ENCODE peak calls at places on chromosomes 1 and 21, in seven cellular contexts. Y is fibroblast of lung; F is Karpas-422; K is aorta; G is ovary; J is HepG2; H is effector memory CD4-positive, alpha-beta T cell. B is an unnamed sample. For H3K36me3, the result is how much of the 10 kb centered on the place peaks cover.

GRCh38 chr1:218658899-218659298 is 313.8 kb downstream of the TGFB2 start:
- DNase-seq in Y (peak), F (no peak), K (no peak), G (no peak), J (no peak), H (no peak), B (no peak)

GRCh38 chr1:62613890-62614289 is 16.6 kb downstream of the ANGPTL3 start:
- DNase-seq in Y (peak), F (no peak), K (no peak), G (no peak), J (peak), H (no peak), B (no peak)

GRCh38 chr1:216705686-216706085 is 17.5 kb downstream of the ESRRG start:
- DNase-seq in Y (no peak), F (no peak), K (no peak), G (no peak), J (no peak), H (no peak), B (no peak)

GRCh38 chr1:2381741-2382620 is 9.4 kb downstream of the MORN1 start:
- DNase-seq in Y (peak), F (peak), K (peak), G (peak), J (peak), H (peak), B (peak)

GRCh38 chr1:54136963-54137531 is 15.8 kb downstream of the CDCP2 start:
- DNase-seq in Y (no peak), F (no peak), K (no peak), G (no peak), J (no peak), H (no peak), B (no peak)

GRCh38 chr1:3522112-3522511 is 67.6 kb downstream of the ARHGEF16 start:
- DNase-seq in Y (no peak), F (no peak), K (no peak), G (no peak), J (no peak), H (no peak), B (no peak)

GRCh38 chr1:115906627-115907026 is 65.7 kb upstream of the NHLH2 start:
- DNase-seq in Y (no peak), F (no peak), K (no peak), G (no peak), J (no peak), H (no peak), B (no peak)

GRCh38 chr1:62407398-62408009 is 29.3 kb upstream of the USP1 start:
- DNase-seq in Y (peak), F (peak), K (no peak), G (no peak), J (peak), H (no peak), B (peak)

GRCh38 chr1:234214129-234214910 is 158.9 kb upstream of the COA6 start:
- DNase-seq in Y (peak), F (no peak), K (peak), G (no peak), J (no peak), H (no peak), B (peak)

GRCh38 chr1:79197421-79197820 is 190.9 kb upstream of the ADGRL4 start:
- DNase-seq in Y (peak), F (no peak), K (no peak), G (no peak), J (no peak), H (no peak), B (no peak)

GRCh38 chr1:168733241-168733640 is 4.2 kb upstream of the DPT start:
- DNase-seq in Y (no peak), F (no peak), K (no peak), G (no peak), J (no peak), H (no peak), B (no peak)

GRCh38 chr1:172320723-172321122 is 99.8 kb upstream of the C1orf105 start:
- DNase-seq in Y (peak), F (no peak), K (no peak), G (no peak), J (no peak), H (no peak), B (no peak)

GRCh38 chr1:96519851-96520281 is 201.7 kb upstream of the PTBP2 start:
- DNase-seq in Y (peak), F (no peak), K (no peak), G (no peak), J (no peak), H (no peak), B (no peak)
- H3K4me3 ChIP-seq in Y (no peak), F (no peak), K (no peak), G (no peak), J (no peak), H (no peak), B (no peak)

GRCh38 chr1:164624393-164624792 is 65.4 kb downstream of the PBX1 start:
- DNase-seq in Y (no peak), F (no peak), K (no peak), G (no peak), J (no peak), H (no peak), B (no peak)

GRCh38 chr1:164619006-164619784 is 60.2 kb downstream of the PBX1 start:
- DNase-seq in Y (no peak), F (no peak), K (no peak), G (no peak), J (no peak), H (no peak), B (no peak)

GRCh38 chr1:164623805-164624204 is 64.8 kb downstream of the PBX1 start:
- DNase-seq in Y (no peak), F (no peak), K (no peak), G (no peak), J (no peak), H (no peak), B (no peak)

GRCh38 chr1:164625004-164625617 is 66.1 kb downstream of the PBX1 start:
- DNase-seq in Y (no peak), F (peak), K (no peak), G (no peak), J (no peak), H (no peak), B (no peak)

GRCh38 chr1:164622057-164622840 is 63.3 kb downstream of the PBX1 start:
- DNase-seq in Y (no peak), F (no peak), K (no peak), G (no peak), J (no peak), H (no peak), B (no peak)
- H3K27ac ChIP-seq in Y (no peak), F (no peak), K (no peak), G (no peak), J (no peak), H (no peak), B (no peak)

GRCh38 chr21:28822064-28822402 is 170.6 kb downstream of the LTN1 start:
- DNase-seq in Y (no peak), F (no peak), K (no peak), G (no peak), J (no peak), H (no peak), B (no peak)

GRCh38 chr21:28822882-28823335 is 169.8 kb downstream of the LTN1 start:
- DNase-seq in Y (peak), F (no peak), K (no peak), G (no peak), J (peak), H (no peak), B (no peak)

GRCh38 chr21:28818663-28819278 is 173.9 kb downstream of the LTN1 start:
- DNase-seq in Y (no peak), F (no peak), K (no peak), G (no peak), J (no peak), H (no peak), B (no peak)

GRCh38 chr21:28823464-28823863 is 169.2 kb downstream of the LTN1 start:
- DNase-seq in Y (no peak), F (no peak), K (no peak), G (no peak), J (no peak), H (no peak), B (no peak)

DNA sequence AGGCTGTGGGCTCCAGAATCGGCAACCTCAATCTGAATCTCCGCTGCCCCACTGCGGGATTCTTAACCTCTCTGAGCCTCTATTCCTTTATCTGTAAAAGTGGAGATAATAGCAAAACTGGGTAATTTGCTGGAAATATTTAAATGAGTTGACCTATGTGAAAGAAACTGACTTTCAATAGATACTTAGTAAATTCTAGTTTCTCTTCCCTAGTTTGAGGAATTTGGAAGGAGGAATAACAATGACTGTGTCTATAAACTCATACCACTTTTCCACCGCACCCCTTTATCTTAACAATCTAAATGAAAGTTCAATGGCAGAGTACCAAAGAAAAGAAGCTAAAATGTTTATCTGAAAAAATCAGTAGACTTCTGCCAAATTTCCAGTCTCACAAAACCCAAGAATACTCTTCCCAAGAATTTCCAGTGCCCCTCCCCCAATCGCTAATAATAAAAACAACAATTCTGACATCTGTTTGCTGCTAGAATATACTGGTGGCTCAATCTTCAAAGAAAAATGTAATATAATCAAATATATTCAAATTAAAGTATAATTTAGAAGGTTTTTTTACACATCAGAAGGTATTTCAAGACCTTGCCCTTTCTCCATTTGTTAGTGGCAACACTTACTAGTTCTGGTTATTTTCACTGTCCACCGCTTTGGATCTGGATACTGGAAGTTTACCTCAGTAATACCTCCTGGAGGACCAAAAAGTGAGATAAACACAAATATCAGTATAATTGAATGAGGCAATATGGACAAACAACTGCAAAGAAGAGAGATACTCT is 171.2 kb downstream of the LTN1 start:
- DNase-seq in Y (peak), F (no peak), K (no peak), G (no peak), J (no peak), H (no peak), B (no peak)
- H3K36me3 ChIP-seq in Y (under half), F (under half), K (under half), G (under half), J (under half), H (under half), B (under half)

GRCh38 chr1:214525535-214526019 is 25.8 kb downstream of the PTPN14 start:
- DNase-seq in Y (peak), F (no peak), K (no peak), G (no peak), J (no peak), H (no peak), B (no peak)

GRCh38 chr1:214520544-214521165 is 30.7 kb downstream of the PTPN14 start:
- DNase-seq in Y (no peak), F (no peak), K (no peak), G (no peak), J (no peak), H (no peak), B (no peak)

GRCh38 chr1:214523124-214523824 is 28.1 kb downstream of the PTPN14 start:
- DNase-seq in Y (no peak), F (no peak), K (no peak), G (no peak), J (peak), H (no peak), B (no peak)

DNA sequence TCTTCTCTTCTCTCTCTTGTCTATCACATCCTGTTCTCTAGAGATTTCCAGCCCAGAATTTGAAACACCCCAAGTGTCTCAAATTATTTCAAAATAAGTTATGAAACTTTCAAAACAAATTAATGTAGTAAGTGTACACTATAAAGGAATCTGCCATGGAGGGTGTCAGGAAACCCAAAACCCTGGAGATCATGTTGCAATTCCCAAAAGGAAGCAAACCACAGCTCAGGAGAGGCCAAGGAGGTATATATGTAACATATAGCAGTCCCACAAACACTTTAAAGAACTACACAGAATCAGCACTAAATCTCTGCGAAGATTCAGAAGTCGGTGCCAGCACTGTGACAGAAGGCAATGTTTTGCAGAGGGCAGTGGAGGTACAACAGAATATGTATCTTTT is 26.6 kb downstream of the PTPN14 start:
- DNase-seq in Y (no peak), F (no peak), K (no peak), G (no peak), J (no peak), H (no peak), B (no peak)
- H3K4me3 ChIP-seq in Y (no peak), F (no peak), K (no peak), G (no peak), J (no peak), H (no peak), B (no peak)

GRCh38 chr1:184606786-184607185 is 147.9 kb downstream of the EDEM3 start:
- DNase-seq in Y (no peak), F (no peak), K (no peak), G (no peak), J (no peak), H (no peak), B (no peak)

GRCh38 chr1:184610872-184611614 is 143.6 kb downstream of the EDEM3 start:
- DNase-seq in Y (no peak), F (no peak), K (no peak), G (peak), J (no peak), H (no peak), B (no peak)

GRCh38 chr1:184608581-184608980 is 146.1 kb downstream of the EDEM3 start:
- DNase-seq in Y (no peak), F (no peak), K (no peak), G (no peak), J (no peak), H (no peak), B (no peak)

GRCh38 chr1:184605941-184606340 is 148.7 kb downstream of the EDEM3 start:
- DNase-seq in Y (peak), F (no peak), K (no peak), G (no peak), J (no peak), H (no peak), B (no peak)

DNA sequence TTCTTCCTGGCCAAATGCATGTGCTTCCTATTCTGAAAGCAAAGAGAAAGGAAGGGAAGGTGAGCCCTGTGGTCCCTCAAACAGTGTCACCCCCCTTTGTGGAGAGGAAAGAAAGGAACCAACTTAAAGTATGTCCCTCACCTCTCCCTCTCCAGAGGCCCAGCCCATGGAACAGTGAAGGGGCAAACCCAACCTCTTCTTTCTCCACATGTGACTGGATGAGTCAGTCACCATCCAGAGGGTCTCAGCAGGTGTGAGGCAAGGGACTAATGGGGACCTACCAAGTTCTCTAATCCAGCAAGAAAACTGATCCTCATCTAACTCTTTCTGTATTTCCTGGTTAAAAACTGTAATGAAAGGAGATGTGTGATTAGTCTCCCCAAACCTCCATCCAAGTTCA is 145.7 kb downstream of the EDEM3 start:
- DNase-seq in Y (no peak), F (no peak), K (no peak), G (no peak), J (no peak), H (no peak), B (no peak)
- H3K27ac ChIP-seq in Y (no peak), F (no peak), K (no peak), G (no peak), J (no peak), H (no peak), B (no peak)

GRCh38 chr1:179860667-179861066 is 16.9 kb downstream of the TOR1AIP2 start:
- DNase-seq in Y (no peak), F (no peak), K (no peak), G (no peak), J (no peak), H (no peak), B (no peak)
- H3K36me3 ChIP-seq in Y (under half), F (under half), K (under half), G (under half), J (under half), H (under half), B (under half)

GRCh38 chr1:44810101-44810761 is 1.9 kb downstream of the BTBD19 start:
- DNase-seq in Y (peak), F (no peak), K (peak), G (no peak), J (no peak), H (peak), B (no peak)
- H3K4me3 ChIP-seq in Y (no peak), F (no peak), K (no peak), G (peak), J (no peak), H (no peak), B (no peak)

GRCh38 chr1:157352817-157353408 is 199.4 kb downstream of the FCRL5 start:
- DNase-seq in Y (no peak), F (no peak), K (no peak), G (no peak), J (no peak), H (no peak), B (no peak)

GRCh38 chr1:157357111-157357510 is 195.2 kb downstream of the FCRL5 start:
- DNase-seq in Y (no peak), F (no peak), K (no peak), G (no peak), J (no peak), H (no peak), B (no peak)

GRCh38 chr1:157352216-157352615 is 200.1 kb downstream of the FCRL5 start:
- DNase-seq in Y (no peak), F (no peak), K (no peak), G (no peak), J (no peak), H (no peak), B (no peak)

GRCh38 chr1:157356611-157357010 is 195.7 kb downstream of the FCRL5 start:
- DNase-seq in Y (no peak), F (no peak), K (no peak), G (no peak), J (no peak), H (no peak), B (no peak)

GRCh38 chr1:157353546-157353945 is 198.8 kb downstream of the FCRL5 start:
- DNase-seq in Y (no peak), F (no peak), K (no peak), G (no peak), J (no peak), H (no peak), B (no peak)
- H3K27ac ChIP-seq in Y (no peak), F (no peak), K (no peak), G (no peak), J (no peak), H (no peak), B (no peak)

GRCh38 chr1:180114546-180114945 is 40.1 kb upstream of the QSOX1 start:
- DNase-seq in Y (no peak), F (no peak), K (no peak), G (no peak), J (no peak), H (no peak), B (no peak)

GRCh38 chr1:180116964-180117763 is 37.5 kb upstream of the QSOX1 start:
- DNase-seq in Y (no peak), F (no peak), K (no peak), G (peak), J (peak), H (no peak), B (no peak)

GRCh38 chr1:180117764-180118116 is 36.9 kb upstream of the QSOX1 start:
- DNase-seq in Y (peak), F (no peak), K (no peak), G (peak), J (no peak), H (no peak), B (no peak)

GRCh38 chr1:180112979-180113650 is 41.6 kb upstream of the QSOX1 start:
- DNase-seq in Y (no peak), F (no peak), K (no peak), G (peak), J (no peak), H (no peak), B (no peak)

GRCh38 chr1:180112091-180112490 is 42.6 kb upstream of the QSOX1 start:
- DNase-seq in Y (no peak), F (no peak), K (no peak), G (no peak), J (no peak), H (no peak), B (no peak)
- H3K36me3 ChIP-seq in Y (under half), F (under half), K (under half), G (under half), J (under half), H (under half), B (under half)